ENCODE peak calls at places on chromosomes 12 and 14, in eight cellular contexts. E is IMR-90, F is esophagus squamous epithelium, M is ascending aorta, Z is body of pancreas, H is A549, D is pancreas, A is left ventricle myocardium inferior. Q is an unnamed sample.
A peak's percentile ranks its signal among the peaks of the same experiment; 100 is the strongest.

GRCh38 chr14:26863736-26864135 is 265.9 kb upstream of the NOVA1 start:
- DNase-seq in D (no peak), Z (no peak), M (no peak), E (no peak), F (no peak), A (no peak), H (no peak), Q (no peak)

GRCh38 chr14:91058017-91058675 is 2.3 kb downstream of the RPS6KA5 start:
- DNase-seq in M (no peak), D (no peak), Z (no peak), A (no peak), E (no peak), F (no peak), H (no peak), Q (no peak)

GRCh38 chr12:1126089-1126488 is 135.1 kb downstream of the ERC1 start:
- DNase-seq in F (no peak), Z (no peak), H (no peak), E (no peak), D (no peak), A (no peak), M (no peak), Q (no peak)

GRCh38 chr12:9372202-9372601 is 164.0 kb upstream of the PZP start:
- DNase-seq in F (no peak), A (no peak), D (no peak), M (no peak), Z (no peak), E (peak; percentile 9), H (no peak), Q (no peak)

GRCh38 chr14:89618821-89619551 is 202.0 kb upstream of the FOXN3 start:
- DNase-seq in D (peak; percentile 86), H (peak; percentile 38), F (no peak), E (peak; percentile 67), M (no peak), A (peak; percentile 73), Z (peak; percentile 78), Q (peak; percentile 88)

GRCh38 chr12:124557518-124558223 is 9.7 kb downstream of the NCOR2 start:
- DNase-seq in F (no peak), M (no peak), E (no peak), H (no peak), Z (no peak), D (peak; percentile 64), A (no peak), Q (peak; percentile 36)

GRCh38 chr14:101595349-101595748 is 34.1 kb downstream of the DIO3 start:
- DNase-seq in Z (no peak), A (no peak), F (no peak), E (no peak), D (no peak), M (no peak), H (no peak), Q (no peak)

GRCh38 chr12:6560501-6561205 is 4.8 kb upstream of the IFFO1 start:
- DNase-seq in M (no peak), A (no peak), E (no peak), Z (no peak), F (no peak), D (no peak), H (no peak), Q (peak; percentile 12)

GRCh38 chr12:83065562-83065961 is 378.9 kb downstream of the TMTC2 start:
- DNase-seq in M (no peak), H (no peak), A (no peak), Z (no peak), F (no peak), E (no peak), D (no peak), Q (no peak)

GRCh38 chr12:127416796-127417195 is 850.2 kb upstream of the TMEM132C start:
- DNase-seq in E (peak; percentile 23), Z (no peak), D (no peak), M (no peak), H (no peak), F (no peak), A (no peak), Q (no peak)

GRCh38 chr14:79011091-79011919 is 841.1 kb downstream of the NRXN3 start:
- DNase-seq in E (peak; percentile 84), M (no peak), F (no peak), D (no peak), H (peak; percentile 8), Z (peak; percentile 28), A (no peak), Q (no peak)

GRCh38 chr14:94754391-94754942 is 15.4 kb downstream of the GSC start:
- DNase-seq in F (no peak), Z (no peak), A (no peak), D (no peak), M (no peak), E (no peak), H (no peak), Q (no peak)

GRCh38 chr12:97308576-97309198 is 153.9 kb upstream of the RMST start:
- DNase-seq in H (peak; percentile 5), D (no peak), A (no peak), F (no peak), E (peak; percentile 65), M (no peak), Z (peak; percentile 23), Q (no peak)

GRCh38 chr14:34029921-34030334 is 79.1 kb upstream of the EGLN3 start:
- DNase-seq in F (no peak), E (no peak), M (no peak), Z (peak; percentile 45), H (no peak), D (no peak), A (peak; percentile 69), Q (no peak)

GRCh38 chr12:124392271-124392990 is 97.5 kb downstream of the RFLNA start:
- DNase-seq in F (no peak), A (no peak), M (no peak), Z (peak; percentile 64), H (peak; percentile 90), D (no peak), E (peak; percentile 45), Q (peak; percentile 83)

GRCh38 chr12:122336015-122336946 is 70.0 kb upstream of the VPS33A start:
- DNase-seq in Z (peak; percentile 9), A (no peak), D (no peak), E (peak; percentile 34), H (peak; percentile 38), F (no peak), M (no peak), Q (no peak)

GRCh38 chr12:104519190-104519857 is 62.6 kb downstream of the CHST11 start:
- DNase-seq in F (no peak), D (no peak), M (no peak), E (no peak), Z (no peak), H (no peak), A (no peak), Q (no peak)

GRCh38 chr12:98653866-98654493 is 8.9 kb downstream of the APAF1 start:
- DNase-seq in Z (peak; percentile 20), D (no peak), M (no peak), H (peak; percentile 33), A (no peak), E (peak; percentile 70), F (no peak), Q (no peak)

GRCh38 chr12:12813120-12814101 is at the start of gene DDX47:
- DNase-seq in F (peak; percentile 73), M (peak; percentile 79), E (peak; percentile 88), D (peak; percentile 97), Z (peak; percentile 96), H (peak; percentile 87), A (peak; percentile 97), Q (peak; percentile 97)

GRCh38 chr12:50222275-50222783 is 55.2 kb upstream of the CERS5 start:
- DNase-seq in Z (peak; percentile 36), E (peak; percentile 95), F (no peak), D (no peak), H (no peak), A (peak; percentile 34), M (no peak), Q (no peak)

DNA sequence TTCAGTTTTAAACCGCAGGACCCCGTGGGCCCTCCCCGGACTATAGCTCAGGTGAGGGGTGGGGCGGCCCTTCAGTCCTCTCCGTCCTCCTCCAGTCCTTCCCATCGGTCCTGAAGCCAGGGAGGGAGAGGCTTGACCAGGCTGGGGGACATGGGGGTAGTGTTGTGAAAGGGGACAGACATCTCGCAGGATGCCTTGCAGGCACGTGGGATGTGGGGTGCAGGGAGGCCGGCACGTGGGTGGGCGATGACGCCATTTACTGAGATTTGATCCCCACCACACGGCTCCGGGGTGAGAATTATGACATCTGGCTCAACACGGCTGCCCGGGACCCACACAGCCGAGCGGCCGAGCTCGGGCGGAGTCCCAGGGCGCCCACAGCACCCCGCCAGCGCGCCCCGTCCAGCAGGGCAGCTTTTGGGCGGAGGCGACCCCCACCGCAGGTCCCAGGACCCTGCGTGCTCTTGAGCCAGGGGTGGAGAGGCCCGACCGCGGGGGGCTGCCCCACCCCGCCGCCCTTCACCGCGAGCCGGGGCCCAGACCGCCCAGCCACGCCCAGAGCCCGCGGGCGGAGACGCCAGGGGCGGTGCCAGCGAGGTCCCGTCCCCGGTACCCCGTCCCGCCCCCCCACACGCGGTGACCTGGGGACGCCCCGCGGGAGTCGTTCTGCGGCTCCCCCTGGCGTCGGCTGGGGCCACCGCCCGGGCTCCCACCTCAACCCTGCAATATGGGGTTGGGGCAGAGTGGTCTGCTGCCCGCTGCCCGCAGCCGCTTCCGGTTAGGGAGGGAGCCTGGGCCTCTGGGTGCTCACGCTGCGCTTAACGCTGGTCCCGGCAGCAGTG is 3.3 kb upstream of the EXOC3L4 start:
- DNase-seq in M (no peak), D (peak; percentile 85), A (peak; percentile 64), H (peak; percentile 88), Z (peak; percentile 69), F (no peak), E (peak; percentile 47), Q (peak; percentile 89)
- TF ChIP-seq CTCF in M (peak; percentile 40), D (peak; percentile 36), A (peak; percentile 68), H (peak; percentile 67), Z (peak; percentile 39), F (peak; percentile 52), E (peak; percentile 32), Q (peak; percentile 37)

GRCh38 chr12:3225154-3225795 is 148.1 kb downstream of the TSPAN9 start:
- DNase-seq in F (no peak), Z (no peak), H (no peak), M (no peak), E (peak; percentile 92), D (peak; percentile 25), A (no peak), Q (no peak)
- H3K4me1 ChIP-seq in F (no peaks in the 10 kb centered on the region), Z (no peaks in the 10 kb centered on the region), H (no peaks in the 10 kb centered on the region), M (peaks cover 4% of the 10 kb centered on the region), E (peaks cover 13% of the 10 kb centered on the region), D (no peaks in the 10 kb centered on the region), A (peaks cover 87% of the 10 kb centered on the region), Q (peaks cover 1% of the 10 kb centered on the region)

GRCh38 chr14:92711976-92712653 is 36.3 kb downstream of the LGMN start:
- DNase-seq in D (no peak), A (no peak), Z (no peak), E (no peak), H (no peak), M (no peak), F (no peak), Q (no peak)
- H3K27ac ChIP-seq in D (no peak overlapping the region), A (no peak overlapping the region), Z (no peak overlapping the region), E (no peak overlapping the region), H (no peak overlapping the region), M (no peak overlapping the region), F (no peak overlapping the region), Q (no peak overlapping the region)

DNA sequence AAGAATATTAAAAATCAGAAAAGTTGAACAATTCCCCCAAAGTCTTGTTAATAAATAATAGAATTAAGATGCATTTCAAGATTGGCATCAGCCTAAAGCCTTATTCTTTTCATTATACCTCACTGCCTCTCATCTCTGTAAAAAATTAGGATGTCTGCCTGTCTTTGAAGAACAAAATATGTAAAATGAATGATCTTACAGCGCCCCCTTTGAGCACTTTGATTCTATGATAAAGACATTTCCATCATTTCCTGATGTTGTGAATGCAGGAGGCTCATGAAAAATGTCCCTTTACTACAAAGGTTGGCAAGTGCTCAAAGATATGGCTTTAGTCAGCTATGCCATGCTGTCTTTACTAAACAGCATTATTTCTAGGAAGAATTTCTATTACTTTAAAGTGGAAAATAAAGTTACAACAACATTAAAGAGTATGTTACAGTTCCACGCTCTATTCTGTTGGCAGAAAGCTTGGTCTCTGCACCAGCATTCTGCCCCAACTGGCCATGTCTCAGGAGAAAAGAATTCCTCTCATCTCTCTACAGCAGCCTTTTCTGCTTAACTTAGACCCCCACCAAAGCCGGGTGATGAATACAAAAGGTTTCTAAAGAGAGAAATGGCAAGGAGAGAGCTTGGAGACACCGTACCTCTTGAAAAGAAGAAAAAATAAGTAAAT is 95.1 kb downstream of the LLPH start:
- DNase-seq in F (no peak), Z (no peak), M (no peak), D (no peak), A (no peak), H (peak; percentile 21), E (peak; percentile 61), Q (no peak)
- TF ChIP-seq CTCF in F (peak; percentile 38), Z (no peak), M (no peak), D (no peak), A (peak; percentile 46), H (peak; percentile 55), E (peak; percentile 56), Q (no peak)

Q was measured in kidney.